ENCODE peak calls at places on chromosomes 7 and 10, in five cellular contexts. Y is mucosa of descending colon, P is AG04450, R is cerebellum, H is neural crest cell. F is an unnamed sample.

GRCh38 chr7:123917878-123918277 is 7.2 kb upstream of the SPAM1 start:
- DNase-seq in Y (no peak), P (no peak), R (no peak), H (no peak), F (no peak)

GRCh38 chr10:25522946-25523608 is 348.3 kb downstream of the GPR158 start:
- DNase-seq in Y (no peak), P (no peak), R (no peak), H (no peak), F (no peak)

GRCh38 chr7:36032362-36032818 is 120.7 kb upstream of the EEPD1 start:
- DNase-seq in Y (no peak), P (no peak), R (peak), H (no peak), F (peak)

GRCh38 chr10:114044251-114045070 is 795 bp downstream of the ADRB1 start:
- DNase-seq in Y (no peak), P (no peak), R (no peak), H (no peak), F (no peak)

GRCh38 chr7:2645274-2645868 is 13.6 kb downstream of the TTYH3 start:
- DNase-seq in Y (no peak), P (no peak), R (no peak), H (no peak), F (peak)

GRCh38 chr7:35550831-35551230 is 144.1 kb downstream of the HERPUD2 start:
- DNase-seq in Y (no peak), P (no peak), R (no peak), H (no peak), F (no peak)

GRCh38 chr7:98323597-98324322 is 42.3 kb downstream of the BRI3 start:
- DNase-seq in Y (no peak), P (no peak), R (no peak), H (no peak), F (no peak)

GRCh38 chr7:18535811-18536413 is 40.4 kb downstream of the HDAC9 start:
- DNase-seq in Y (no peak), P (no peak), R (no peak), H (no peak), F (no peak)

GRCh38 chr10:98516352-98516751 is 69.6 kb upstream of the HPS1 start:
- DNase-seq in Y (no peak), P (no peak), R (no peak), H (no peak), F (no peak)

GRCh38 chr7:27840760-27841364 is 100.9 kb downstream of the TAX1BP1 start:
- DNase-seq in Y (no peak), P (no peak), R (no peak), H (no peak), F (no peak)

GRCh38 chr10:59393349-59393748 is 31.0 kb upstream of the FAM13C start:
- DNase-seq in Y (no peak), P (no peak), R (no peak), H (no peak), F (peak)

GRCh38 chr7:137820677-137821420 is 25.9 kb downstream of the DGKI start:
- DNase-seq in Y (peak), P (peak), R (peak), H (peak), F (peak)

GRCh38 chr10:42984761-42985325 is 92.0 kb upstream of the RET start:
- DNase-seq in Y (peak), P (no peak), R (no peak), H (no peak), F (no peak)

GRCh38 chr10:75392271-75392670 is 9.3 kb downstream of the ZNF503 start:
- DNase-seq in Y (no peak), P (no peak), R (no peak), H (no peak), F (no peak)

GRCh38 chr7:144001543-144001942 is 1.4 kb downstream of the OR6B1 start:
- DNase-seq in Y (no peak), P (no peak), R (no peak), H (no peak), F (no peak)

GRCh38 chr7:71408276-71408675 is 276.3 kb downstream of the GALNT17 start:
- DNase-seq in Y (no peak), P (no peak), R (peak), H (no peak), F (no peak)

GRCh38 chr10:125399289-125399688 is 238.9 kb upstream of the CTBP2 start:
- DNase-seq in Y (no peak), P (no peak), R (no peak), H (no peak), F (no peak)

GRCh38 chr10:23186697-23187096 is 5.4 kb upstream of the PTF1A start:
- DNase-seq in Y (no peak), P (no peak), R (no peak), H (no peak), F (no peak)

GRCh38 chr10:45420453-45421192 is 46.6 kb downstream of the ALOX5 start:
- DNase-seq in Y (peak), P (peak), R (peak), H (no peak), F (peak)

GRCh38 chr10:87659571-87660483 is at the start of gene PAPSS2:
- DNase-seq in Y (peak), P (no peak), R (no peak), H (peak), F (peak)

GRCh38 chr7:79722217-79722616 is 268.8 kb upstream of the MAGI2 start:
- DNase-seq in Y (no peak), P (no peak), R (no peak), H (no peak), F (no peak)

GRCh38 chr10:58436071-58436470 is 50.9 kb downstream of the TFAM start:
- DNase-seq in Y (no peak), P (no peak), R (no peak), H (no peak), F (peak)

GRCh38 chr7:143882611-143883078 is 19.3 kb downstream of the TCAF1 start:
- DNase-seq in Y (peak), P (no peak), R (peak), H (peak), F (peak)

GRCh38 chr7:302054-302992 is 12.4 kb downstream of the FOXL3 start:
- DNase-seq in Y (no peak), P (no peak), R (no peak), H (no peak), F (no peak)

GRCh38 chr7:147941316-147941715 is 649.2 kb upstream of the C7orf33 start:
- DNase-seq in Y (no peak), P (no peak), R (no peak), H (no peak), F (no peak)

GRCh38 chr7:134419875-134420274 is 39.0 kb downstream of the AKR1B1 start:
- DNase-seq in Y (no peak), P (no peak), R (no peak), H (no peak), F (no peak)

GRCh38 chr7:130221746-130222145 is 14.1 kb downstream of the SSMEM1 start:
- DNase-seq in Y (no peak), P (no peak), R (no peak), H (no peak), F (no peak)